ENCODE peak calls at places on chromosome 6, in four cellular contexts. B is sciatic nerve, R is iPS-NIHi11, D is AG04450. V is an unnamed sample.
A peak's percentile ranks its signal among the peaks of the same experiment; 100 is the strongest.

GRCh38 chr6:166331503-166332133 is 10.7 kb downstream of the SFT2D1 start:
- DNase-seq in B (no peak), R (no peak), D (no peak), V (no peak)

GRCh38 chr6:32082951-32083350 is 26.2 kb downstream of the TNXB start:
- DNase-seq in B (peak; percentile 74), R (no peak), D (no peak), V (peak; percentile 80)

GRCh38 chr6:5213851-5214507 is 46.8 kb downstream of the LYRM4 start:
- DNase-seq in B (no peak), R (no peak), D (peak; percentile 27), V (no peak)

GRCh38 chr6:42340516-42340915 is 111.2 kb downstream of the TRERF1 start:
- DNase-seq in B (no peak), R (no peak), D (no peak), V (no peak)

GRCh38 chr6:157838718-157839430 is 15.8 kb downstream of the SNX9 start:
- DNase-seq in B (no peak), R (no peak), D (no peak), V (no peak)

GRCh38 chr6:154721460-154721859 is 11.8 kb upstream of the SCAF8 start:
- DNase-seq in B (no peak), R (no peak), D (peak; percentile 46), V (no peak)

GRCh38 chr6:107491059-107491609 is 1.2 kb downstream of the SOBP start:
- DNase-seq in B (peak; percentile 85), R (peak; percentile 57), D (no peak), V (peak; percentile 17)

GRCh38 chr6:51844391-51844735 is 243.1 kb downstream of the PKHD1 start:
- DNase-seq in B (no peak), R (peak; percentile 15), D (no peak), V (no peak)

GRCh38 chr6:122184260-122184934 is 215.1 kb upstream of the HSF2 start:
- DNase-seq in B (no peak), R (no peak), D (peak; percentile 11), V (peak; percentile 27)

GRCh38 chr6:101845172-101845571 is 451.7 kb downstream of the GRIK2 start:
- DNase-seq in B (no peak), R (no peak), D (no peak), V (no peak)

GRCh38 chr6:100346828-100347227 is 117.9 kb downstream of the SIM1 start:
- DNase-seq in B (no peak), R (no peak), D (no peak), V (peak; percentile 49)

GRCh38 chr6:56661298-56661697 is 18.6 kb upstream of the DST start:
- DNase-seq in B (no peak), R (peak; percentile 19), D (no peak), V (no peak)

GRCh38 chr6:148723484-148723883 is 23.3 kb upstream of the UST start:
- DNase-seq in B (no peak), R (no peak), D (peak; percentile 88), V (peak; percentile 62)

GRCh38 chr6:132357120-132357519 is 44.2 kb downstream of the MOXD1 start:
- DNase-seq in B (no peak), R (no peak), D (no peak), V (peak; percentile 17)

GRCh38 chr6:24666097-24666615 is 543 bp downstream of the TDP2 start:
- DNase-seq in B (peak; percentile 65), R (peak; percentile 49), D (no peak), V (no peak)

V was measured in fibroblast of the conjunctiva.